ENCODE peak calls at places on chromosome 18, in seven cellular contexts. Y is Caco-2; Q is endodermal cell; H is body of pancreas; S is CD8-positive, alpha-beta T cell; E is A549; R is uterus. V is an unnamed sample.

GRCh38 chr18:26911840-26912239 is 46.3 kb upstream of the AQP4 start:
- DNase-seq in Y (no peak), Q (no peak), H (no peak), S (no peak), E (no peak), R (no peak), V (no peak)

GRCh38 chr18:77084757-77085035 is 47.9 kb downstream of the MBP start:
- DNase-seq in Y (no peak), Q (no peak), H (no peak), S (no peak), E (no peak), R (no peak), V (no peak)

GRCh38 chr18:29488617-29489016 is 1311.7 kb upstream of the CDH2 start:
- DNase-seq in Y (no peak), Q (no peak), H (no peak), S (no peak), E (no peak), R (no peak), V (no peak)

GRCh38 chr18:79682896-79683625 is 3.5 kb downstream of the CTDP1 start:
- DNase-seq in Y (no peak), Q (peak; percentile 26), H (no peak), S (no peak), E (no peak), R (no peak), V (no peak)

GRCh38 chr18:59605633-59606192 is 91.5 kb downstream of the CCBE1 start:
- DNase-seq in Y (no peak), Q (no peak), H (no peak), S (no peak), E (no peak), R (no peak), V (no peak)

GRCh38 chr18:42274488-42275137 is 319.6 kb downstream of the PIK3C3 start:
- DNase-seq in Y (peak; percentile 31), Q (peak; percentile 62), H (no peak), S (no peak), E (peak; percentile 34), R (no peak), V (no peak)

GRCh38 chr18:3584897-3585460 is 135.0 kb downstream of the TGIF1 start:
- DNase-seq in Y (no peak), Q (peak; percentile 82), H (no peak), S (no peak), E (no peak), R (no peak), V (no peak)

GRCh38 chr18:58991127-58991798 is 126.6 kb downstream of the ZNF532 start:
- DNase-seq in Y (no peak), Q (no peak), H (no peak), S (no peak), E (no peak), R (no peak), V (no peak)

GRCh38 chr18:14970027-14970426 is 222.1 kb downstream of the ANKRD30B start:
- DNase-seq in Y (no peak), Q (no peak), H (no peak), S (no peak), E (no peak), R (no peak), V (no peak)

GRCh38 chr18:58135806-58136331 is 91.8 kb downstream of the NEDD4L start:
- DNase-seq in Y (peak; percentile 58), Q (peak; percentile 88), H (peak; percentile 70), S (peak; percentile 21), E (peak; percentile 71), R (peak; percentile 57), V (peak; percentile 58)

GRCh38 chr18:32167980-32168379 is 21.9 kb upstream of the MEP1B start:
- DNase-seq in Y (no peak), Q (no peak), H (no peak), S (no peak), E (no peak), R (no peak), V (no peak)

GRCh38 chr18:27313678-27314077 is 128.6 kb upstream of the CHST9 start:
- DNase-seq in Y (no peak), Q (no peak), H (no peak), S (no peak), E (no peak), R (no peak), V (no peak)

GRCh38 chr18:75214766-75215515 is 4.3 kb downstream of the TSHZ1 start:
- DNase-seq in Y (no peak), Q (no peak), H (no peak), S (no peak), E (no peak), R (no peak), V (no peak)

GRCh38 chr18:49843778-49844625 is 30.7 kb upstream of the ACAA2 start:
- DNase-seq in Y (no peak), Q (no peak), H (no peak), S (no peak), E (no peak), R (no peak), V (no peak)

GRCh38 chr18:76620326-76620813 is 125.3 kb upstream of the ZNF516 start:
- DNase-seq in Y (no peak), Q (peak; percentile 95), H (peak; percentile 66), S (no peak), E (no peak), R (peak; percentile 80), V (peak; percentile 41)

GRCh38 chr18:57561728-57562423 is 24.6 kb downstream of the FECH start:
- DNase-seq in Y (peak; percentile 29), Q (peak; percentile 65), H (no peak), S (no peak), E (peak; percentile 32), R (no peak), V (peak; percentile 48)

GRCh38 chr18:39491408-39491807 is 1925.8 kb upstream of the CELF4 start:
- DNase-seq in Y (no peak), Q (no peak), H (no peak), S (no peak), E (no peak), R (no peak), V (no peak)

GRCh38 chr18:27685807-27686412 is 491.0 kb downstream of the CDH2 start:
- DNase-seq in Y (peak; percentile 31), Q (peak; percentile 66), H (peak; percentile 28), S (no peak), E (peak; percentile 29), R (no peak), V (no peak)

GRCh38 chr18:79853303-79853992 is 55.7 kb downstream of the KCNG2 start:
- DNase-seq in Y (no peak), Q (peak; percentile 49), H (no peak), S (no peak), E (no peak), R (no peak), V (no peak)

GRCh38 chr18:9094307-9095226 is 7.9 kb upstream of the NDUFV2 start:
- DNase-seq in Y (peak; percentile 25), Q (no peak), H (no peak), S (no peak), E (peak; percentile 89), R (no peak), V (no peak)

GRCh38 chr18:27839141-27839540 is 337.8 kb downstream of the CDH2 start:
- DNase-seq in Y (peak; percentile 12), Q (no peak), H (no peak), S (no peak), E (peak; percentile 81), R (no peak), V (no peak)

GRCh38 chr18:23499571-23499889 is 3.8 kb upstream of the RMC1 start:
- DNase-seq in Y (no peak), Q (no peak), H (no peak), S (no peak), E (no peak), R (no peak), V (no peak)

GRCh38 chr18:76351961-76352581 is 143.0 kb downstream of the ZNF516 start:
- DNase-seq in Y (peak; percentile 43), Q (no peak), H (peak; percentile 39), S (no peak), E (peak; percentile 24), R (peak; percentile 92), V (no peak)

GRCh38 chr18:75374466-75374865 is 53.0 kb downstream of the SMIM21 start:
- DNase-seq in Y (no peak), Q (no peak), H (no peak), S (no peak), E (no peak), R (no peak), V (no peak)

GRCh38 chr18:51655327-51655698 is 457.8 kb upstream of the MEX3C start:
- DNase-seq in Y (no peak), Q (no peak), H (no peak), S (no peak), E (no peak), R (no peak), V (no peak)

DNA sequence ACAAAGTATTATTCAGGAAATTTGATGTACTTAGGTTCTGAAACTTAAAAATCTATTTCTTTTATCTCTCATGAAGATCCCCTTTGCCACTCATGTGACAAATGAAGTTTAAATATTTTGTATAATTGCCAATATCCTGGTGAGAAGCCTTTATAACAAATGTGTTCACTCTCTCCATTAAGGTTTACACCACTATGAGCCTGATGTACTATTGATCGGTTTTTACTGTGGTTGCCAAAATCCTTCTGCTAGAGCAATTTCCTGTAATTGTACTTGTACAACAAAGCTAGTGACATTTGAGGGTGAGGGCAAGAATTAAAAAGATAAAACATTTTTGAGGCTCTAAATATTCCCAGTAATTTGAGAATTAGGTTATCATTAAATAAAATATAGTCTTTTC is 222.3 kb upstream of the CDH19 start:
- DNase-seq in Y (no peak), Q (no peak), H (no peak), S (no peak), E (no peak), R (no peak), V (no peak)
- H3K9me3 ChIP-seq in Y (no peaks in the 10 kb centered on the region), Q (no peaks in the 10 kb centered on the region), H (no peaks in the 10 kb centered on the region), S (no peaks in the 10 kb centered on the region), E (no peaks in the 10 kb centered on the region), R (no peaks in the 10 kb centered on the region), V (no peaks in the 10 kb centered on the region)

DNA sequence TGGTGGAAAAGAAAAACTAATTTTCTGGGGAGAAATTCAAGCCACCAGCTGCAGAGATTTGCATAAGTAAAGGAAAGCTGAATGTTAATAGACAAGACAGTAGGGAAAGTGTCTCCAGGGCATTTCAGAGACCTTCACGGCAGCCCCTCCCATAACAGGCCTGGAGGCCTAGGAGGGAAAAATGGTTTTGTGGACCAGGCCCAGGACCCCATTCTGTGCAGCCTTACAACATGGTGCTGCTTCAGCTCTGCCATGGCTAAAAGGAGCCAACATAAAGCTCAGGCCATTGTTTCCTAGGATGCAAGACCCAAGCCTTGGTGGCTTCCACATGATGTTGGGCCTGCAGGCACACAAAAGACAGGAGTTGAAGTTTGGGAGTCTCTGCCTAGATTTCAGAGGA is 697.1 kb downstream of the SOCS6 start:
- DNase-seq in Y (no peak), Q (no peak), H (no peak), S (no peak), E (no peak), R (no peak), V (no peak)
- H3K9me3 ChIP-seq in Y (no peaks in the 10 kb centered on the region), Q (peaks cover 78% of the 10 kb centered on the region), H (no peaks in the 10 kb centered on the region), S (no peaks in the 10 kb centered on the region), E (no peaks in the 10 kb centered on the region), R (no peaks in the 10 kb centered on the region), V (peaks cover 21% of the 10 kb centered on the region)

GRCh38 chr18:56118422-56118821 is 520.0 kb downstream of the TXNL1 start:
- DNase-seq in Y (no peak), Q (no peak), H (no peak), S (no peak), E (no peak), R (no peak), V (no peak)
- H3K9me3 ChIP-seq in Y (no peaks in the 10 kb centered on the region), Q (no peaks in the 10 kb centered on the region), H (no peaks in the 10 kb centered on the region), S (no peaks in the 10 kb centered on the region), E (no peaks in the 10 kb centered on the region), R (no peaks in the 10 kb centered on the region), V (no peaks in the 10 kb centered on the region)

DNA sequence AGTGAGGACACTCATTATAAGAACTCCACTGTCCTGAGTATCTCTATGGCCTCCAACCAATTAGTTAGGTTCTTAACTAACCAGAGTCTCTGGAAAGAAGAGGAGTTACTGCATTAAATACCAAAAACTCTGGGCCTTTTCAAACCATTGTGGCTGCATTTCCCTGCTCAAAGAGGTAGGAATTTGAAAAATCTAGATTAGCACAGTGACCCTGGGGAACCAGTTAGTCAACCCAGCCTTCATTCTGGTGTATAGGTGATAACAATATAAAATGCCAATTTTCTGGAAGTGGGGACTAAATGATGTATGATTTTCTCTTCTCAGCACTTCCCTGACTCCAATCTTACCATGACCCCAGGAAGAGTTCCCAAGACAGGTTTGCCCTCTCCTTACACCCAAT is 287.8 kb upstream of the SETBP1 start:
- DNase-seq in Y (peak; percentile 7), Q (no peak), H (peak; percentile 26), S (no peak), E (no peak), R (no peak), V (peak; percentile 13)
- H3K9me3 ChIP-seq in Y (no peaks in the 10 kb centered on the region), Q (no peaks in the 10 kb centered on the region), H (no peaks in the 10 kb centered on the region), S (no peaks in the 10 kb centered on the region), E (no peaks in the 10 kb centered on the region), R (no peaks in the 10 kb centered on the region), V (no peaks in the 10 kb centered on the region)

V was measured in iPS DF 6.9.